ENCODE peak calls at places on chromosome 2, in four cellular contexts. I is HCT116, D is GM12878, F is HepG2. C is an unnamed sample.

GRCh38 chr2:40783704-40784103 is 331.8 kb upstream of the SLC8A1 start:
- DNase-seq in D (no peak), F (no peak), I (no peak), C (no peak)

GRCh38 chr2:238947243-238947760 is 99.4 kb downstream of the TWIST2 start:
- DNase-seq in D (no peak), I (no peak), F (no peak), C (no peak)

GRCh38 chr2:11157731-11158130 is 2.5 kb downstream of the SLC66A3 start:
- DNase-seq in D (no peak), F (no peak), I (no peak), C (no peak)

GRCh38 chr2:70921839-70922590 is 13.7 kb upstream of the ATP6V1B1 start:
- DNase-seq in I (no peak), F (peak), D (no peak), C (no peak)

GRCh38 chr2:127153691-127154158 is 46.8 kb upstream of the BIN1 start:
- DNase-seq in I (no peak), D (no peak), F (no peak), C (no peak)

GRCh38 chr2:151439127-151439526 is 29.4 kb downstream of the RIF1 start:
- DNase-seq in I (no peak), D (no peak), F (no peak), C (no peak)

GRCh38 chr2:205352120-205352519 is 330.2 kb upstream of the NRP2 start:
- DNase-seq in D (no peak), F (no peak), I (no peak), C (no peak)

GRCh38 chr2:84899681-84900080 is 5.8 kb upstream of the TMSB10 start:
- DNase-seq in F (no peak), I (no peak), D (no peak), C (no peak)

GRCh38 chr2:72103161-72103560 is 44.5 kb downstream of the CYP26B1 start:
- DNase-seq in D (no peak), F (no peak), I (no peak), C (no peak)

GRCh38 chr2:64972856-64973255 is 16.3 kb upstream of the SLC1A4 start:
- DNase-seq in I (no peak), F (no peak), D (no peak), C (no peak)

GRCh38 chr2:119647440-119648169 is 31.4 kb upstream of the TMEM177 start:
- DNase-seq in I (no peak), D (peak), F (no peak), C (no peak)

GRCh38 chr2:42261531-42262195 is 92.5 kb downstream of the EML4 start:
- DNase-seq in D (no peak), F (no peak), I (no peak), C (no peak)

GRCh38 chr2:172624996-172625395 is 69.1 kb downstream of the PDK1 start:
- DNase-seq in F (no peak), D (no peak), I (no peak), C (no peak)

GRCh38 chr2:105329197-105329554 is 359 bp downstream of the TGFBRAP1 start:
- DNase-seq in I (no peak), D (no peak), F (peak), C (no peak)

GRCh38 chr2:66839551-66840320 is 404.8 kb downstream of the MEIS1 start:
- DNase-seq in F (no peak), I (no peak), D (no peak), C (no peak)

GRCh38 chr2:105299290-105299689 is 30.2 kb downstream of the TGFBRAP1 start:
- DNase-seq in I (no peak), F (peak), D (no peak), C (peak)

GRCh38 chr2:85828725-85829124 is 60.1 kb downstream of the ST3GAL5 start:
- DNase-seq in D (no peak), I (no peak), F (no peak), C (no peak)

GRCh38 chr2:97662386-97662894 is 1.4 kb downstream of the ACTR1B start:
- DNase-seq in D (no peak), I (no peak), F (no peak), C (no peak)

GRCh38 chr2:127615511-127616166 is 30.3 kb upstream of the GPR17 start:
- DNase-seq in I (no peak), D (no peak), F (no peak), C (no peak)

GRCh38 chr2:23692901-23693605 is 233.9 kb downstream of the ATAD2B start:
- DNase-seq in F (no peak), I (no peak), D (no peak), C (no peak)

GRCh38 chr2:236548179-236548918 is 21.3 kb upstream of the ACKR3 start:
- DNase-seq in D (no peak), F (no peak), I (no peak), C (no peak)

GRCh38 chr2:9231291-9232165 is 24.9 kb downstream of the ASAP2 start:
- DNase-seq in F (no peak), D (no peak), I (no peak), C (no peak)

GRCh38 chr2:204725693-204726092 is 180.4 kb downstream of the PARD3B start:
- DNase-seq in D (no peak), I (no peak), F (no peak), C (no peak)

GRCh38 chr2:226888378-226888915 is 52.6 kb downstream of the RHBDD1 start:
- DNase-seq in F (no peak), D (no peak), I (no peak), C (no peak)

GRCh38 chr2:203802277-203803045 is 65.1 kb upstream of the CTLA4 start:
- DNase-seq in D (no peak), I (no peak), F (no peak), C (no peak)

GRCh38 chr2:186551323-186552050 is 38.4 kb upstream of the ITGAV start:
- DNase-seq in D (no peak), I (no peak), F (no peak), C (no peak)
- TF ChIP-seq ATF3 in D (no peak), I (no peak), F (no peak), C (no peak)

GRCh38 chr2:182726473-182726872 is 10.4 kb downstream of the DNAJC10 start:
- DNase-seq in I (no peak), D (no peak), F (no peak), C (no peak)
- TF ChIP-seq ATF3 in I (no peak), D (no peak), F (no peak), C (no peak)

GRCh38 chr2:175097297-175097696 is 70.7 kb downstream of the ATF2 start:
- DNase-seq in F (no peak), I (no peak), D (no peak), C (no peak)
- TF ChIP-seq ATF3 in F (no peak), I (no peak), D (no peak), C (no peak)

DNA sequence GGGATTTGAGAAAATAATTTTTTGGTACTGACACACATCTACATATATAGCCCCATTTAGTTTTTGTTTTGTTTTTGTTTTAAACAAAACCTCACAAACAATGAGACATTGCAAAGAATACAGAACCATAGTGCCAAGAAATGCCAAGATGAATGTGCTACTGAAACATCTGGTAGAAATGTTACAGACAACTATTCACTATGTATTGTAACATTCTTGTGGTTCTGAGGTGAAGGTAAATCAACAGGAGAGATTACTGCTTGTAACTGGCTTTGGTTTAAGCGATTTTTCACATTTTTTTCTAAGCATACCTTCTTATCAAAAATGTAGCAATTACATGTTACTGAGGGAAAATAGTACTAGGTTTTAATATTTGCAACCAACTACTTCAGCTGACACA is 281.3 kb downstream of the ZNF804A start:
- DNase-seq in F (no peak), I (no peak), D (no peak), C (no peak)
- TF ChIP-seq ATF3 in F (no peak), I (no peak), D (no peak), C (no peak)

DNA sequence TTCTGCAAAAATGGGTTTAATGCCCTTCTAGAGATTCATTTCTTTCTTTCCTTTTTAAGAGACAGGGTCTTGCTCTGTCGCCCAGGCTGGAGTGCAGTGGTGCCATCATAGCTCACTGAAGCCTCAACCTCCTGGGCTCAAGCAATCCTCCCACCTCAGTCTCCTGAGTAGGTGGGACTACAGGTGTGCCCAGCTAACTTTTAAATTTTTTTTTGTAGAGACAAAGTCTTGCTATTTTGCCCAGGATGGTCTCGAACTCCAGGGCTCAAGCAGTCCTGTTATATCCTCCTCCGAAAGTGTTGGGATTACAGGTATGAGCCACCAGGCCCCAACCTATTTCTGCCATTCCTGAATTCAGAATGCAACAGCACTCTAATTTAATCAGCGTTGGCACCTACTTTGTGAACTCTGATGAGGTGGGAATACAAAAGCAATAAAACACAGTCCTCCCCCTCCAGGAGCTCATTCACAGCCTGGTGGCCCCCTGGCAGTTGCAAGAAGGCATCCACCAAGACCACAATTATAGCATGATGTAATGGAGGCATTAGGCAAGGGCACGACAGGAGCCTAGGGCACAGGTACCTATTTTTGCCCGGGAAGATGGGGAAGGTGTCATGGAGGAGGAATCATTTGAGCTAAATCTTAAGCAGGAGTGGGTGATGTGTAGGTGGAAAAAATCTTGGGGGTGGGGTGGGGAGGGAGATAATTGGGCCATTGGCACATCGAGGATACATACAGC is 5.1 kb downstream of the RHOB start:
- DNase-seq in F (no peak), I (no peak), D (no peak), C (no peak)
- TF ChIP-seq ATF3 in F (no peak), I (no peak), D (no peak), C (no peak)

GRCh38 chr2:189639003-189639609 is 22.2 kb upstream of the ASNSD1 start:
- DNase-seq in I (no peak), F (no peak), D (no peak), C (no peak)
- TF ChIP-seq ATF3 in I (no peak), F (no peak), D (no peak), C (no peak)

DNA sequence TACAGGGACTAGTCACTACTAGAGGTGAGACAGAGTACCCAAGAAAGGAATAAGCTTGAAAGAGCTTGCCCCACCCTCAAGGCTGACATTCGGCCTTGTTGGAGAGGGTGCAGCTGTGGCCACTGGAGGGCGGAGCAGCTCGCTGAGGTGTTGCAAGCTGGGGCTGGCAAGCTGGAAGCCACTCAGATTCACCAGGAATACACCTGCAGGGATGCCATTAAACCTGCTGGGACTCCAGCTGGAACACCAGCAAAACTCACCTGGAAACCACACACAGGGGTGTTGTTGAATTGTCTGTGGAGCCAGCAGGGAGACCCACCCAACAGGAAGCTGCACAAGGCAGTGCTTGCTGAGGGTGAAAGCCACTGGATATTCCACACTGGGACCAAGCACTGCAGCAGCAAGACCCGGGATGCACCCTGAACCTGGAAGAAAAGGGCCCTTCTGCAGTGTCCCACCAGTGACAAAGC is 26.1 kb downstream of the KCTD18 start:
- DNase-seq in D (no peak), I (peak), F (peak), C (peak)
- TF ChIP-seq ATF3 in D (no peak), I (no peak), F (no peak), C (no peak)

DNA sequence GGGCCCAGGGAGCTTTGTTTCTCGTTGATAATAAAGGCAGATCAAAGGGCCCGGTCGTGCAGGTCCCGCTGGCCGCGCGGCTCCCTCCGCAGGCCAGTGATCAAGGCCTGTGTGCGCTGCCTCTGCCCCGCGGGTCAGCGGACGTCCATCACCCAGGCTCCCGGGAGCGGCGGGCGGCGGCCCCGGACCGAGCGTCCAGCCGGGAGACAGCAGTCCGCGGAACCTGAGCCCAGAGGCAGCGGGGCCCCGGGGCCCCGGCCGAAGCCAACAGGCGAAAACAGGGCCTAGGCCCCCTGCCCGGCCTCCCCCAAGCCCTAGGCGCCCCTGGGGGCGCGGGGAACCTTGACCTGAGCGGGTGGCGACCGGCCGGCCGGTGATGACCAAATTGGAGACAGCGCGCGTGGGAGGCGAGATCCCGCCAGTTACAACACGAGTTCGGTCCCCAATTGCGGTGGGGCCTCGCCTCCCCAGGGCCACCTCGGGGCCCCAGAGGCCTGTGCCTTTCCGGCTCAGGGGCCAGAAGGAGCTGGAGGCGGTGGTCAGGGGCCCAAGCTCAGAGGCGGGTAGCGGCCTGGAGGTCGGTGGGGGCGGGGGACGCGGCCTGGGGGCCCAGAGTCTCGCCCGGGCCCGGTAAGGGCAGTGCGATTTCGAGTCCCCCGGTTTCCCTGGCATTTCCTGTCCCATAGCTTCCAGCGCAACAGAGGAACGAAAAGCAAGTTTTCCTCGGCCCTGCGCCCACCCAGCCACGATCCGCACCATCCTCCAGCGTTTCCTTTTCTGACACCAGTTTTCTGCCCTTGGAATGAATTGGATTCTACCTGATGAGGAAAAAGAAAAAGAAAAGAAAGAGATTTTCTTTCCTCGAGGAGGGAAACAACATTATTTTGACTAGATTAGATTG is 5.9 kb downstream of the SP9 start:
- DNase-seq in D (no peak), I (no peak), F (peak), C (peak)
- TF ChIP-seq ATF3 in D (no peak), I (no peak), F (no peak), C (no peak)